ENCODE peak calls at places on chromosomes 3 and 15, in six cellular contexts. V is left ventricle myocardium inferior, A is natural killer cell, D is epithelial cell of esophagus, N is RWPE1, U is cardiac muscle cell. H is an unnamed sample.

GRCh38 chr15:60589253-60589652 is 110.3 kb upstream of the ICE2 start:
- DNase-seq in V (no peak), A (no peak), D (no peak), N (no peak), U (no peak), H (no peak)

GRCh38 chr15:39801641-39802309 is 19.1 kb upstream of the FSIP1 start:
- DNase-seq in V (no peak), A (no peak), D (peak; percentile 56), N (peak; percentile 41), U (peak; percentile 28), H (no peak)

GRCh38 chr3:111069974-111070751 is 1.5 kb upstream of the NECTIN3 start:
- DNase-seq in V (no peak), A (no peak), D (peak; percentile 15), N (peak; percentile 1), U (peak; percentile 18), H (no peak)

GRCh38 chr15:31262901-31263671 is 63.5 kb upstream of the KLF13 start:
- DNase-seq in V (peak; percentile 34), A (peak; percentile 13), D (peak; percentile 84), N (peak; percentile 56), U (peak; percentile 50), H (peak; percentile 67)

GRCh38 chr3:128935922-128936321 is 56.5 kb downstream of the ACAD9 start:
- DNase-seq in V (no peak), A (no peak), D (no peak), N (no peak), U (no peak), H (peak; percentile 51)

GRCh38 chr3:9917820-9918219 is 922 bp downstream of the IL17RC start:
- DNase-seq in V (no peak), A (no peak), D (no peak), N (no peak), U (no peak), H (no peak)

GRCh38 chr3:81816473-81817260 is 55.2 kb upstream of the GBE1 start:
- DNase-seq in V (no peak), A (no peak), D (no peak), N (no peak), U (peak; percentile 39), H (no peak)

GRCh38 chr3:110456001-110456400 is 615.6 kb upstream of the NECTIN3 start:
- DNase-seq in V (no peak), A (no peak), D (no peak), N (no peak), U (peak; percentile 2), H (no peak)

GRCh38 chr3:158152186-158152585 is 42.3 kb downstream of the RSRC1 start:
- DNase-seq in V (no peak), A (no peak), D (peak; percentile 51), N (no peak), U (peak; percentile 73), H (no peak)

GRCh38 chr3:125401402-125401801 is 26.3 kb upstream of the ZNF148 start:
- DNase-seq in V (no peak), A (no peak), D (no peak), N (no peak), U (peak; percentile 5), H (no peak)

GRCh38 chr3:8491750-8492149 is 9.9 kb upstream of the LMCD1 start:
- DNase-seq in V (peak; percentile 59), A (no peak), D (no peak), N (no peak), U (no peak), H (no peak)

GRCh38 chr3:65146149-65146548 is 458.3 kb upstream of the ADAMTS9 start:
- DNase-seq in V (no peak), A (no peak), D (peak; percentile 96), N (peak; percentile 26), U (no peak), H (no peak)

GRCh38 chr15:99594916-99595315 is 29.1 kb downstream of the MEF2A start:
- DNase-seq in V (no peak), A (no peak), D (no peak), N (no peak), U (no peak), H (no peak)

GRCh38 chr3:88596451-88596850 is 446.7 kb downstream of the C3orf38 start:
- DNase-seq in V (no peak), A (no peak), D (no peak), N (no peak), U (no peak), H (no peak)

GRCh38 chr15:68683551-68683950 is 104.8 kb downstream of the CORO2B start:
- DNase-seq in V (no peak), A (no peak), D (no peak), N (no peak), U (no peak), H (no peak)

GRCh38 chr3:5389057-5389456 is 201.6 kb downstream of the EDEM1 start:
- DNase-seq in V (no peak), A (no peak), D (peak; percentile 94), N (peak; percentile 77), U (no peak), H (no peak)

GRCh38 chr3:124701687-124702086 is 28.6 kb upstream of the UMPS start:
- DNase-seq in V (no peak), A (no peak), D (no peak), N (no peak), U (peak; percentile 36), H (no peak)

GRCh38 chr3:166282931-166283330 is 445.7 kb upstream of the BCHE start:
- DNase-seq in V (no peak), A (no peak), D (no peak), N (no peak), U (no peak), H (no peak)

GRCh38 chr15:70096215-70096974 is 1.3 kb downstream of the TLE3 start:
- DNase-seq in V (no peak), A (peak; percentile 37), D (peak; percentile 72), N (peak; percentile 66), U (peak; percentile 50), H (no peak)

GRCh38 chr15:59313703-59314332 is 58.9 kb downstream of the MYO1E start:
- DNase-seq in V (peak; percentile 64), A (no peak), D (peak; percentile 97), N (peak; percentile 84), U (no peak), H (no peak)

GRCh38 chr3:129623447-129624118 is 17.1 kb upstream of the PLXND1 start:
- DNase-seq in V (peak; percentile 79), A (no peak), D (no peak), N (no peak), U (peak; percentile 68), H (peak; percentile 87)

GRCh38 chr15:70111203-70112017 is 13.7 kb upstream of the TLE3 start:
- DNase-seq in V (peak; percentile 81), A (no peak), D (peak; percentile 74), N (no peak), U (peak; percentile 94), H (no peak)

DNA sequence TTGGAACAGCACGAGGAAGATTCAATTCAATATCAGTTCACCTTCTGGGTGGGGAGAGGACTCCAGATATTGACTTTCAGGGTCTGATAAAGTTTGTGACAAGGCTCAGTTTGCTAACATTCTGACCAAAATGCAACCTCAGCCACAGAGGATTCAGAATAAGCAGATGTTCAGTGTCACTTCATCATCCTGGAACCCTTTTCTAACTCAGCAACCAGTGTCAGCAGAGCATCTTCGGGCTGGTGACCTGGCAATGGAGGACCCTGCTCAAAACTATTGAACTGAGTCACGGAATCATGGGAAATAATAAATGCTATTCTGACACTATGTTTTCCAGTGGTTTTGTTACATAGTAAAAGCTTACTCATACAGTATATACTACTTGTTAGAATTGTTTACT is 433.4 kb upstream of the CFAP20DC start:
- DNase-seq in V (no peak), A (no peak), D (no peak), N (no peak), U (no peak), H (no peak)
- TF ChIP-seq CTCF in V (no peak), A (no peak), D (no peak), N (no peak), U (no peak), H (no peak)

DNA sequence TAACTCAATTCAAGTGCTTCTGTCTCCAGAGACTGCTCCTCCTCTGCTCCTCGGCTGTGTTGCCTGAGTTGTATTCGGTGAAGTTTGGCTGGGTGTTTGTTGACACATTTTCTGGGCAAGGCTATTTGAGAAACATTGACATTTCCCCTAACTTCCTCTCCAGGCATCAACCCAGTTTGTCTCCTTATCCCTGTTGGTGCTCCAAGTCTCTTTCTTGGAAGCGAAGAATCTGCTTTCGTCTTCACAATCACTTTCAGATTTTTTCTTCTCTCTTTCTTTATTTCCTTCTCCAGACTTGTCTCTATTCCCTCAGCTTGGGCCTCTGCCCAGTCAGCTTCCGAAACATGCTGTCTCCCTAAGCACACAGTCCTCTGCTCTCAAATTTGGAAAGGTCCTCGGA is 84.7 kb downstream of the ETV5 start:
- DNase-seq in V (peak; percentile 35), A (no peak), D (no peak), N (no peak), U (peak; percentile 53), H (no peak)
- TF ChIP-seq CTCF in V (no peak), A (no peak), D (no peak), N (no peak), U (no peak), H (no peak)

GRCh38 chr3:188006726-188007393 is 147.1 kb upstream of the LPP start:
- DNase-seq in V (no peak), A (no peak), D (peak; percentile 37), N (no peak), U (peak; percentile 20), H (no peak)

GRCh38 chr3:188008582-188009213 is 145.3 kb upstream of the LPP start:
- DNase-seq in V (no peak), A (no peak), D (peak; percentile 24), N (no peak), U (no peak), H (no peak)

GRCh38 chr3:188007897-188008296 is 146.1 kb upstream of the LPP start:
- DNase-seq in V (no peak), A (no peak), D (no peak), N (no peak), U (no peak), H (no peak)

DNA sequence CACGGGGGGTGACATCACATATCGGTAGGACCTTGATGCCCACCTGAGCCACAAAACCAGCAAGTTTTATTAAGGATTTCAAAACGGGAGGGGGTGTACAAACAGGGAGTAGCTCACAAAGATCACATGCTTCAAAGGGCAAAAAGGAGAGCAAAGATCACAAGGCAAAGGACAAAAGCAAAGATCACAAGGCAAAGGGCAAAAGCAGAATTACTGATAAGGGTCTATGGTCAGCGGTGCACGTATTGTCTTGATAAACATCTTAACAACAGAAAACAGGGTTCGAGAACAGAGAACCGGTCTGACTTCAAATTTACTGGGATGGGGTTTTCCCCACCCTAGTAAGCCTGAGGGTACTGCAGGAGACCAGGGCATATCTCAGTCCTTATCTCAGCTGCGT is 143.5 kb upstream of the LPP start:
- DNase-seq in V (no peak), A (no peak), D (no peak), N (no peak), U (no peak), H (no peak)
- TF ChIP-seq CTCF in V (no peak), A (no peak), D (no peak), N (no peak), U (no peak), H (no peak)

DNA sequence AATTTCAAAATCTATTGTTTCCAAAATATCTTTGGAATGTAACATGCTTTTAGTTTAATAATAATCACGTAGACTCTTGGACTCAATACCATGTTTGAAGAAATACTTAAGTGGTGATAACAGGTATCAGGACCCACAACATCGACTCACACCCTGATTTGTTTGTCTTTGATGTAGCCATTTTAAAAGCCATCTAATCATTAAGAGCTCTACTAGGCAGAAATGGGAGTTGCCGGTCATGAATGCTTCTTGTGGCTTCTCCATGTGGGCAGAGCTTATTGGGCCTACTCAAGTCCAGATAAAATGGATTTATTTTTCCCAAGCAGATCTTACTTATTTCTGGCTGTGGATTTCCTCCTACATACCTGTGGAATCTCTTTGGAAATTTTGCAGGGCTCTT is 261.6 kb upstream of the NR2F2 start:
- DNase-seq in V (no peak), A (no peak), D (no peak), N (no peak), U (no peak), H (no peak)
- TF ChIP-seq CTCF in V (no peak), A (no peak), D (no peak), N (no peak), U (no peak), H (no peak)

H was measured in osteocyte.